ENCODE peak calls at places on chromosomes 16 and 17, in nine cellular contexts. One of them, this sample, is unnamed.

GRCh38 chr17:10729334-10730193 is at the start of gene TMEM220:
- DNase-seq in fibroblast of lung: peak; percentile 78
- DNase-seq in neuronal stem cell: peak; percentile 66
- DNase-seq in mesenchymal stem cell: peak; percentile 82
- DNase-seq in neural progenitor cell: peak; percentile 90
- DNase-seq in GM23248: peak; percentile 89
- DNase-seq in NT2/D1: peak; percentile 57
- DNase-seq in H9: peak; percentile 91
- DNase-seq in MM.1S: peak; percentile 10
- DNase-seq in this sample: peak; percentile 77

GRCh38 chr17:41429667-41430066 is 5.3 kb upstream of the KRT37 start:
- DNase-seq in MM.1S: no peak
- DNase-seq in neuronal stem cell: no peak
- DNase-seq in NT2/D1: no peak
- DNase-seq in GM23248: peak; percentile 52
- DNase-seq in mesenchymal stem cell: no peak
- DNase-seq in fibroblast of lung: no peak
- DNase-seq in H9: no peak
- DNase-seq in neural progenitor cell: no peak
- DNase-seq in this sample: no peak

GRCh38 chr17:80109713-80110446 is 8.5 kb downstream of the GAA start:
- DNase-seq in fibroblast of lung: no peak
- DNase-seq in neural progenitor cell: no peak
- DNase-seq in NT2/D1: no peak
- DNase-seq in GM23248: no peak
- DNase-seq in H9: no peak
- DNase-seq in mesenchymal stem cell: no peak
- DNase-seq in neuronal stem cell: no peak
- DNase-seq in MM.1S: no peak
- DNase-seq in this sample: no peak

GRCh38 chr16:17723735-17724134 is 253.0 kb upstream of the XYLT1 start:
- DNase-seq in GM23248: no peak
- DNase-seq in neural progenitor cell: no peak
- DNase-seq in neuronal stem cell: no peak
- DNase-seq in fibroblast of lung: peak; percentile 46
- DNase-seq in NT2/D1: no peak
- DNase-seq in MM.1S: no peak
- DNase-seq in H9: no peak
- DNase-seq in mesenchymal stem cell: no peak
- DNase-seq in this sample: no peak

GRCh38 chr17:75563063-75563758 is 24.4 kb upstream of the MYO15B start:
- DNase-seq in neuronal stem cell: no peak
- DNase-seq in MM.1S: no peak
- DNase-seq in mesenchymal stem cell: no peak
- DNase-seq in H9: no peak
- DNase-seq in neural progenitor cell: no peak
- DNase-seq in fibroblast of lung: no peak
- DNase-seq in NT2/D1: no peak
- DNase-seq in GM23248: no peak
- DNase-seq in this sample: no peak

GRCh38 chr16:89504061-89504460 is 4.1 kb upstream of the SPG7 start:
- DNase-seq in neuronal stem cell: no peak
- DNase-seq in H9: no peak
- DNase-seq in neural progenitor cell: no peak
- DNase-seq in mesenchymal stem cell: no peak
- DNase-seq in fibroblast of lung: no peak
- DNase-seq in NT2/D1: no peak
- DNase-seq in GM23248: no peak
- DNase-seq in MM.1S: no peak
- DNase-seq in this sample: no peak

GRCh38 chr16:61887903-61888302 is 148.3 kb downstream of the CDH8 start:
- DNase-seq in NT2/D1: no peak
- DNase-seq in GM23248: peak; percentile 63
- DNase-seq in neural progenitor cell: no peak
- DNase-seq in neuronal stem cell: no peak
- DNase-seq in mesenchymal stem cell: peak; percentile 66
- DNase-seq in MM.1S: peak; percentile 48
- DNase-seq in fibroblast of lung: peak; percentile 74
- DNase-seq in H9: no peak
- DNase-seq in this sample: no peak

GRCh38 chr17:62628845-62629555 is 1.5 kb downstream of the MRC2 start:
- DNase-seq in NT2/D1: no peak
- DNase-seq in fibroblast of lung: peak; percentile 67
- DNase-seq in H9: peak; percentile 67
- DNase-seq in GM23248: peak; percentile 76
- DNase-seq in MM.1S: no peak
- DNase-seq in neural progenitor cell: peak; percentile 54
- DNase-seq in mesenchymal stem cell: peak; percentile 89
- DNase-seq in neuronal stem cell: no peak
- DNase-seq in this sample: no peak

GRCh38 chr16:72198021-72198420 is 26.1 kb upstream of the PMFBP1 start:
- DNase-seq in mesenchymal stem cell: peak; percentile 80
- DNase-seq in neural progenitor cell: no peak
- DNase-seq in GM23248: peak; percentile 91
- DNase-seq in H9: no peak
- DNase-seq in MM.1S: no peak
- DNase-seq in neuronal stem cell: no peak
- DNase-seq in fibroblast of lung: peak; percentile 73
- DNase-seq in NT2/D1: no peak
- DNase-seq in this sample: no peak

GRCh38 chr17:78381601-78382168 is 3.2 kb downstream of the PGS1 start:
- DNase-seq in MM.1S: no peak
- DNase-seq in fibroblast of lung: peak; percentile 62
- DNase-seq in H9: peak; percentile 60
- DNase-seq in neuronal stem cell: no peak
- DNase-seq in neural progenitor cell: no peak
- DNase-seq in NT2/D1: no peak
- DNase-seq in GM23248: peak; percentile 69
- DNase-seq in mesenchymal stem cell: peak; percentile 80
- DNase-seq in this sample: no peak

GRCh38 chr16:50797456-50797855 is 55.6 kb downstream of the CYLD start:
- DNase-seq in mesenchymal stem cell: no peak
- DNase-seq in MM.1S: no peak
- DNase-seq in fibroblast of lung: peak; percentile 13
- DNase-seq in NT2/D1: no peak
- DNase-seq in GM23248: peak; percentile 15
- DNase-seq in neuronal stem cell: no peak
- DNase-seq in neural progenitor cell: no peak
- DNase-seq in H9: no peak
- DNase-seq in this sample: no peak

GRCh38 chr16:64782484-64782883 is 339.4 kb downstream of the CDH11 start:
- DNase-seq in MM.1S: no peak
- DNase-seq in mesenchymal stem cell: no peak
- DNase-seq in NT2/D1: no peak
- DNase-seq in GM23248: no peak
- DNase-seq in fibroblast of lung: no peak
- DNase-seq in neuronal stem cell: no peak
- DNase-seq in H9: no peak
- DNase-seq in neural progenitor cell: no peak
- DNase-seq in this sample: no peak

GRCh38 chr16:11138026-11138768 is 117.8 kb downstream of the SOCS1 start:
- DNase-seq in MM.1S: no peak
- DNase-seq in neuronal stem cell: no peak
- DNase-seq in neural progenitor cell: no peak
- DNase-seq in fibroblast of lung: no peak
- DNase-seq in GM23248: no peak
- DNase-seq in H9: peak; percentile 22
- DNase-seq in mesenchymal stem cell: peak; percentile 33
- DNase-seq in NT2/D1: no peak
- DNase-seq in this sample: no peak

GRCh38 chr17:56499799-56500388 is 93.6 kb upstream of the NOG start:
- DNase-seq in fibroblast of lung: peak; percentile 12
- DNase-seq in H9: no peak
- DNase-seq in MM.1S: peak; percentile 53
- DNase-seq in neuronal stem cell: no peak
- DNase-seq in NT2/D1: peak; percentile 6
- DNase-seq in neural progenitor cell: peak; percentile 36
- DNase-seq in mesenchymal stem cell: peak; percentile 39
- DNase-seq in GM23248: peak; percentile 45
- DNase-seq in this sample: no peak

GRCh38 chr17:77479817-77480508 is 339.2 kb downstream of the SEC14L1 start:
- DNase-seq in neuronal stem cell: no peak
- DNase-seq in neural progenitor cell: peak; percentile 56
- DNase-seq in fibroblast of lung: no peak
- DNase-seq in MM.1S: peak; percentile 4
- DNase-seq in mesenchymal stem cell: peak; percentile 81
- DNase-seq in NT2/D1: no peak
- DNase-seq in GM23248: no peak
- DNase-seq in H9: no peak
- DNase-seq in this sample: no peak

GRCh38 chr17:37608369-37609169 is 649 bp downstream of the SYNRG start:
- DNase-seq in MM.1S: peak; percentile 33
- DNase-seq in H9: peak; percentile 79
- DNase-seq in neural progenitor cell: peak; percentile 87
- DNase-seq in mesenchymal stem cell: peak; percentile 59
- DNase-seq in fibroblast of lung: peak; percentile 54
- DNase-seq in GM23248: peak; percentile 60
- DNase-seq in NT2/D1: peak; percentile 9
- DNase-seq in neuronal stem cell: peak; percentile 77
- DNase-seq in this sample: peak; percentile 38

GRCh38 chr17:37610971-37611370 is 1.8 kb upstream of the SYNRG start:
- DNase-seq in H9: no peak
- DNase-seq in neuronal stem cell: no peak
- DNase-seq in neural progenitor cell: peak; percentile 3
- DNase-seq in MM.1S: no peak
- DNase-seq in fibroblast of lung: no peak
- DNase-seq in GM23248: peak; percentile 7
- DNase-seq in NT2/D1: no peak
- DNase-seq in mesenchymal stem cell: peak; percentile 17
- DNase-seq in this sample: no peak

GRCh38 chr17:37614823-37615222 is 5.6 kb upstream of the SYNRG start:
- DNase-seq in GM23248: peak; percentile 41
- DNase-seq in MM.1S: no peak
- DNase-seq in neuronal stem cell: no peak
- DNase-seq in neural progenitor cell: no peak
- DNase-seq in fibroblast of lung: no peak
- DNase-seq in H9: no peak
- DNase-seq in mesenchymal stem cell: no peak
- DNase-seq in NT2/D1: no peak
- DNase-seq in this sample: no peak

GRCh38 chr17:37609170-37610040 is at the start of gene SYNRG:
- DNase-seq in neural progenitor cell: peak; percentile 98
- DNase-seq in neuronal stem cell: peak; percentile 96
- DNase-seq in fibroblast of lung: peak; percentile 94
- DNase-seq in H9: peak; percentile 99
- DNase-seq in NT2/D1: peak; percentile 85
- DNase-seq in GM23248: peak; percentile 98
- DNase-seq in MM.1S: peak; percentile 96
- DNase-seq in mesenchymal stem cell: peak; percentile 97
- DNase-seq in this sample: peak; percentile 95

GRCh38 chr17:37614391-37614790 is 5.2 kb upstream of the SYNRG start:
- DNase-seq in mesenchymal stem cell: peak; percentile 81
- DNase-seq in fibroblast of lung: peak; percentile 80
- DNase-seq in neuronal stem cell: no peak
- DNase-seq in neural progenitor cell: no peak
- DNase-seq in NT2/D1: no peak
- DNase-seq in MM.1S: no peak
- DNase-seq in GM23248: peak; percentile 96
- DNase-seq in H9: no peak
- DNase-seq in this sample: no peak
- H3K9ac ChIP-seq in mesenchymal stem cell: peak overlapping the region; percentile 83
- H3K9ac ChIP-seq in fibroblast of lung: no peak overlapping the region
- H3K9ac ChIP-seq in neuronal stem cell: no peak overlapping the region
- H3K9ac ChIP-seq in neural progenitor cell: no peak overlapping the region
- H3K9ac ChIP-seq in NT2/D1: no peak overlapping the region
- H3K9ac ChIP-seq in MM.1S: no peak overlapping the region
- H3K9ac ChIP-seq in GM23248: peak overlapping the region; percentile 77
- H3K9ac ChIP-seq in H9: no peak overlapping the region
- H3K9ac ChIP-seq in this sample: no peak overlapping the region

GRCh38 chr17:45225051-45225700 is 3.5 kb downstream of the FMNL1 start:
- DNase-seq in GM23248: no peak
- DNase-seq in H9: peak; percentile 34
- DNase-seq in MM.1S: peak; percentile 33
- DNase-seq in mesenchymal stem cell: no peak
- DNase-seq in neural progenitor cell: no peak
- DNase-seq in neuronal stem cell: no peak
- DNase-seq in NT2/D1: no peak
- DNase-seq in fibroblast of lung: no peak
- DNase-seq in this sample: no peak
- H3K9ac ChIP-seq in GM23248: no peak overlapping the region
- H3K9ac ChIP-seq in H9: no peak overlapping the region
- H3K9ac ChIP-seq in MM.1S: peak overlapping the region; percentile 98
- H3K9ac ChIP-seq in mesenchymal stem cell: no peak overlapping the region
- H3K9ac ChIP-seq in neural progenitor cell: no peak overlapping the region
- H3K9ac ChIP-seq in neuronal stem cell: peak overlapping the region; percentile 9
- H3K9ac ChIP-seq in NT2/D1: peak overlapping the region; percentile 27
- H3K9ac ChIP-seq in fibroblast of lung: no peak overlapping the region
- H3K9ac ChIP-seq in this sample: peak overlapping the region; percentile 76

GRCh38 chr17:8015957-8016631 is 13.7 kb downstream of the GUCY2D start:
- DNase-seq in GM23248: peak; percentile 34
- DNase-seq in MM.1S: no peak
- DNase-seq in neural progenitor cell: peak; percentile 52
- DNase-seq in NT2/D1: no peak
- DNase-seq in neuronal stem cell: no peak
- DNase-seq in H9: peak; percentile 75
- DNase-seq in mesenchymal stem cell: no peak
- DNase-seq in fibroblast of lung: peak; percentile 15
- DNase-seq in this sample: peak; percentile 69

GRCh38 chr17:8016632-8017424 is 14.4 kb downstream of the GUCY2D start:
- DNase-seq in NT2/D1: peak; percentile 43
- DNase-seq in H9: peak; percentile 92
- DNase-seq in fibroblast of lung: no peak
- DNase-seq in mesenchymal stem cell: peak; percentile 36
- DNase-seq in neural progenitor cell: peak; percentile 80
- DNase-seq in GM23248: peak; percentile 50
- DNase-seq in neuronal stem cell: peak; percentile 58
- DNase-seq in MM.1S: peak; percentile 27
- DNase-seq in this sample: peak; percentile 76

GRCh38 chr17:8013731-8014557 is 11.5 kb downstream of the GUCY2D start:
- DNase-seq in H9: no peak
- DNase-seq in NT2/D1: no peak
- DNase-seq in neural progenitor cell: no peak
- DNase-seq in fibroblast of lung: no peak
- DNase-seq in neuronal stem cell: no peak
- DNase-seq in MM.1S: no peak
- DNase-seq in GM23248: no peak
- DNase-seq in mesenchymal stem cell: no peak
- DNase-seq in this sample: no peak

GRCh38 chr17:8014558-8014850 is 12.1 kb downstream of the GUCY2D start:
- DNase-seq in neuronal stem cell: no peak
- DNase-seq in NT2/D1: no peak
- DNase-seq in mesenchymal stem cell: no peak
- DNase-seq in MM.1S: no peak
- DNase-seq in GM23248: no peak
- DNase-seq in H9: no peak
- DNase-seq in neural progenitor cell: no peak
- DNase-seq in fibroblast of lung: no peak
- DNase-seq in this sample: no peak

GRCh38 chr17:8015236-8015956 is 13.0 kb downstream of the GUCY2D start:
- DNase-seq in fibroblast of lung: no peak
- DNase-seq in GM23248: no peak
- DNase-seq in NT2/D1: no peak
- DNase-seq in H9: peak; percentile 34
- DNase-seq in MM.1S: no peak
- DNase-seq in mesenchymal stem cell: no peak
- DNase-seq in neural progenitor cell: no peak
- DNase-seq in neuronal stem cell: no peak
- DNase-seq in this sample: no peak
- H3K9ac ChIP-seq in fibroblast of lung: no peak overlapping the region
- H3K9ac ChIP-seq in GM23248: no peak overlapping the region
- H3K9ac ChIP-seq in NT2/D1: peak overlapping the region; percentile 74
- H3K9ac ChIP-seq in H9: no peak overlapping the region
- H3K9ac ChIP-seq in MM.1S: no peak overlapping the region
- H3K9ac ChIP-seq in mesenchymal stem cell: no peak overlapping the region
- H3K9ac ChIP-seq in neural progenitor cell: no peak overlapping the region
- H3K9ac ChIP-seq in neuronal stem cell: no peak overlapping the region
- H3K9ac ChIP-seq in this sample: no peak overlapping the region

GRCh38 chr17:42999003-42999525 is 845 bp downstream of the RPL27 start:
- DNase-seq in neural progenitor cell: no peak
- DNase-seq in MM.1S: no peak
- DNase-seq in neuronal stem cell: no peak
- DNase-seq in mesenchymal stem cell: no peak
- DNase-seq in H9: no peak
- DNase-seq in GM23248: no peak
- DNase-seq in fibroblast of lung: no peak
- DNase-seq in NT2/D1: no peak
- DNase-seq in this sample: no peak
- H3K9ac ChIP-seq in neural progenitor cell: peak overlapping the region; percentile 99
- H3K9ac ChIP-seq in MM.1S: peak overlapping the region; percentile 98
- H3K9ac ChIP-seq in neuronal stem cell: peak overlapping the region; percentile 98
- H3K9ac ChIP-seq in mesenchymal stem cell: peak overlapping the region; percentile 100
- H3K9ac ChIP-seq in H9: peak overlapping the region; percentile 98
- H3K9ac ChIP-seq in GM23248: peak overlapping the region; percentile 97
- H3K9ac ChIP-seq in fibroblast of lung: peak overlapping the region; percentile 85
- H3K9ac ChIP-seq in NT2/D1: peak overlapping the region; percentile 100
- H3K9ac ChIP-seq in this sample: peak overlapping the region; percentile 99